ENCODE peak calls at places on chromosomes 12 and 14, in six cellular contexts. A, Z, G, U, I and K are unnamed samples.
A peak's percentile ranks its signal among the peaks of the same experiment; 100 is the strongest.

GRCh38 chr12:12807970-12808702 is 5.0 kb upstream of the DDX47 start:
- DNase-seq in A (peak; percentile 71), Z (peak; percentile 51), G (peak; percentile 40), U (peak; percentile 81), I (no peak), K (peak; percentile 82)

GRCh38 chr12:11688379-11688778 is 38.9 kb downstream of the ETV6 start:
- DNase-seq in A (no peak), Z (no peak), G (no peak), U (no peak), I (no peak), K (no peak)

GRCh38 chr14:55780156-55780946 is 200.3 kb downstream of the KTN1 start:
- DNase-seq in A (peak; percentile 33), Z (peak; percentile 47), G (no peak), U (no peak), I (no peak), K (no peak)

GRCh38 chr12:21613931-21614330 is 9.3 kb upstream of the GYS2 start:
- DNase-seq in A (no peak), Z (no peak), G (no peak), U (no peak), I (no peak), K (no peak)

GRCh38 chr14:65613251-65613650 is 200.7 kb downstream of the FUT8 start:
- DNase-seq in A (no peak), Z (no peak), G (no peak), U (no peak), I (no peak), K (no peak)

GRCh38 chr12:63400746-63401145 is 249.7 kb upstream of the AVPR1A start:
- DNase-seq in A (peak; percentile 24), Z (no peak), G (no peak), U (no peak), I (no peak), K (no peak)

GRCh38 chr12:109804820-109805761 is 28.1 kb downstream of the TRPV4 start:
- DNase-seq in A (peak; percentile 39), Z (peak; percentile 45), G (peak; percentile 44), U (peak; percentile 62), I (peak; percentile 81), K (peak; percentile 69)

GRCh38 chr14:91614187-91614586 is 104.1 kb upstream of the PPP4R3A start:
- DNase-seq in A (peak; percentile 6), Z (no peak), G (no peak), U (no peak), I (no peak), K (no peak)

GRCh38 chr12:113475451-113476085 is 3.9 kb upstream of the LHX5 start:
- DNase-seq in A (no peak), Z (no peak), G (no peak), U (no peak), I (no peak), K (no peak)

GRCh38 chr14:76768671-76769500 is 7.6 kb downstream of the VASH1 start:
- DNase-seq in A (no peak), Z (no peak), G (no peak), U (no peak), I (peak; percentile 26), K (no peak)

GRCh38 chr12:818733-819132 is 66.4 kb downstream of the WNK1 start:
- DNase-seq in A (peak; percentile 13), Z (no peak), G (no peak), U (no peak), I (no peak), K (no peak)

GRCh38 chr12:93944196-93944595 is 204.2 kb upstream of the PLXNC1 start:
- DNase-seq in A (no peak), Z (no peak), G (no peak), U (no peak), I (no peak), K (no peak)

GRCh38 chr14:68554231-68554630 is 238.6 kb downstream of the ZFP36L1 start:
- DNase-seq in A (no peak), Z (peak; percentile 18), G (no peak), U (no peak), I (no peak), K (no peak)

GRCh38 chr12:111024205-111024794 is 103.9 kb upstream of the MYL2 start:
- DNase-seq in A (peak; percentile 4), Z (no peak), G (peak; percentile 3), U (peak; percentile 38), I (peak; percentile 56), K (peak; percentile 35)

GRCh38 chr12:111027431-111027830 is 107.1 kb upstream of the MYL2 start:
- DNase-seq in A (no peak), Z (no peak), G (no peak), U (no peak), I (no peak), K (no peak)

GRCh38 chr12:111025792-111026430 is 105.5 kb upstream of the MYL2 start:
- DNase-seq in A (no peak), Z (no peak), G (no peak), U (no peak), I (no peak), K (no peak)

GRCh38 chr12:111025301-111025700 is 104.9 kb upstream of the MYL2 start:
- DNase-seq in A (no peak), Z (no peak), G (no peak), U (no peak), I (no peak), K (no peak)

GRCh38 chr12:111022386-111022785 is 102.0 kb upstream of the MYL2 start:
- DNase-seq in A (no peak), Z (no peak), G (no peak), U (no peak), I (no peak), K (no peak)
- H3K27me3 ChIP-seq in A (peaks cover 1% of the 10 kb centered on the region), Z (no peaks in the 10 kb centered on the region), G (no peaks in the 10 kb centered on the region), U (no peaks in the 10 kb centered on the region), I (peaks cover 40% of the 10 kb centered on the region), K (no peaks in the 10 kb centered on the region)

GRCh38 chr12:104524026-104524425 is 67.3 kb downstream of the CHST11 start:
- DNase-seq in A (no peak), Z (no peak), G (no peak), U (no peak), I (no peak), K (no peak)
- H3K4me3 ChIP-seq in A (no peak overlapping the region), Z (no peak overlapping the region), G (no peak overlapping the region), U (no peak overlapping the region), I (no peak overlapping the region), K (no peak overlapping the region)

DNA sequence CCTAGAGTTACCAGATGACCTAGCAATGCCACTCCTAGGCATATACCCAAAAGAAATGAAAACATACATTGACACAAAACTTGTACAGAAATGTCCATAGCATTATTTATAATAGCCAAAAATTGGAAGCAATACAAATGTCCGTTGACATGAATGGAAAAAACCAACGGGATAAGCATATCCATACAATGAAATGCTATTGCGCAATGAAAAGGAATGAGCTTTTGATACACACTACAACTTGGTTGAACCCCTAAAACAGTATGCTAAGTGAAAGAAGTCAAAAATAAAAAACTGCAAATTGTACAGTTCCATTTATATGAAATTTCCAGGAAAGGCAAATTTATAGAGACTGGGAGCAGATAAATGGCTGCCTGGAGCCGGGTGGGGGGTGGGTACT is 90.6 kb upstream of the G2E3 start:
- DNase-seq in A (no peak), Z (no peak), G (no peak), U (no peak), I (no peak), K (no peak)
- H3K27me3 ChIP-seq in A (no peaks in the 10 kb centered on the region), Z (no peaks in the 10 kb centered on the region), G (no peaks in the 10 kb centered on the region), U (no peaks in the 10 kb centered on the region), I (no peaks in the 10 kb centered on the region), K (no peaks in the 10 kb centered on the region)

GRCh38 chr14:30573203-30573814 is 14.4 kb downstream of the G2E3 start:
- DNase-seq in A (peak; percentile 70), Z (no peak), G (no peak), U (no peak), I (no peak), K (no peak)
- H3K4me3 ChIP-seq in A (no peak overlapping the region), Z (no peak overlapping the region), G (no peak overlapping the region), U (no peak overlapping the region), I (no peak overlapping the region), K (no peak overlapping the region)

GRCh38 chr14:23183076-23183475 is 384 bp downstream of the SLC7A8 start:
- DNase-seq in A (no peak), Z (no peak), G (no peak), U (no peak), I (no peak), K (no peak)
- H3K27me3 ChIP-seq in A (peaks cover 24% of the 10 kb centered on the region), Z (no peaks in the 10 kb centered on the region), G (peaks cover 5% of the 10 kb centered on the region), U (no peaks in the 10 kb centered on the region), I (no peaks in the 10 kb centered on the region), K (peaks cover 15% of the 10 kb centered on the region)

GRCh38 chr14:93975791-93976476 is 436 bp downstream of the ASB2 start:
- DNase-seq in A (no peak), Z (no peak), G (no peak), U (no peak), I (no peak), K (no peak)

GRCh38 chr14:93976477-93977057 is at the start of gene ASB2:
- DNase-seq in A (peak; percentile 52), Z (peak; percentile 83), G (no peak), U (no peak), I (no peak), K (peak; percentile 30)

GRCh38 chr14:93974299-93974698 is 2.1 kb downstream of the ASB2 start:
- DNase-seq in A (no peak), Z (no peak), G (no peak), U (no peak), I (no peak), K (no peak)

GRCh38 chr14:93973607-93974006 is 2.8 kb downstream of the ASB2 start:
- DNase-seq in A (no peak), Z (no peak), G (no peak), U (no peak), I (no peak), K (no peak)

DNA sequence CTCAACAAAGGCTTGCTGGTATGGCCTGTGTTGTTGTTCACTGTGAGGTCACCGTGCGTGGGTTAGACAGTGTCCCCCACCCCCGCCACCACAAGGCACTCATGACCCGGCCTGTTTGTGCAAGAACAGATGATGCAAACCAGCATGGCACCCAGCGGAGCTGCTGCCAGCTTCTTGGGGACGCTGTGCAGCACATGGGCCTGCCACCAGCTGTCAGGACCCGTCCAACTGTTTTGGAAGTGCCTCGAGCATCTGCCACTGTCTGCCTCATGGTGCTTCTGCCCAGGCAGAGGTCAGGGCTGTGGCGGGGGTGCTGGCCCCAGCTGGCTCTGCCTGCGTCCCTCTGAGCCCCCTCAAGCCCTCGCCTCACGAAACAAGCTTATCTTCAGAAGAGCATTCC is 1.5 kb downstream of the ASB2 start:
- DNase-seq in A (no peak), Z (no peak), G (no peak), U (no peak), I (no peak), K (no peak)
- H3K4me3 ChIP-seq in A (no peak overlapping the region), Z (peak overlapping the region; percentile 40), G (no peak overlapping the region), U (no peak overlapping the region), I (no peak overlapping the region), K (no peak overlapping the region)

GRCh38 chr12:126551882-126552281 is 1486.6 kb downstream of the AACS start:
- DNase-seq in A (no peak), Z (no peak), G (no peak), U (no peak), I (no peak), K (no peak)

GRCh38 chr12:126545411-126545810 is 1480.2 kb downstream of the AACS start:
- DNase-seq in A (no peak), Z (no peak), G (no peak), U (no peak), I (no peak), K (no peak)

DNA sequence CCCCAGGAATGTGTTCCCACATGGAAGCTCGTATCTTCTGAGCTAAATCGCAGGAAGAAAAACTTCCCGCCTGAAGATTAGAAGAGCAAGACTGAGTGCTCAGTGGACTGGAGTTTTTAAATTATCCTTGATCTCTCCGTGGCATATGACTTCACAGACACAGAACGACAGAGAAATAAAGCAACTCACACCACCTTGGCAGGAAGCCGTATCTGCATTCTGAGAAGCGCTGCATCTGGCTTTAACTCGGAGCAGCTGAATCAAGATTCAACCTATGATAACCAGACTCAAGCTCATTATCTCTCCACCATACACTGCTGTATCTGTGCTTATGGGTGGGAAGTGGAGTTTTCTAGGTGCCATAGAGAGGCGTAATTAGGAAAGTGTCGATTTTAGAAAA is 1482.7 kb downstream of the AACS start:
- DNase-seq in A (no peak), Z (no peak), G (no peak), U (no peak), I (no peak), K (no peak)
- H3K27me3 ChIP-seq in A (no peaks in the 10 kb centered on the region), Z (no peaks in the 10 kb centered on the region), G (no peaks in the 10 kb centered on the region), U (no peaks in the 10 kb centered on the region), I (no peaks in the 10 kb centered on the region), K (no peaks in the 10 kb centered on the region)